ENCODE peak calls at places on chromosomes 16 and 17, in eight cellular contexts. D is PC-9; I is stimulated activated CD4-positive, alpha-beta T cell treated with anti-CD3 and anti-CD28 coated beads, Interleukin-1b, Interleukin-23, amount 100 ng/mL, for 1 hour; Z is ACHN; C is HT1080; N is body of pancreas; Q is stomach; U is IMR-90. G is an unnamed sample.

GRCh38 chr17:55037828-55038227 is 69.3 kb downstream of the STXBP4 start:
- DNase-seq in D (no peak), I (no peak), Z (no peak), C (no peak), N (no peak), Q (no peak), U (no peak), G (no peak)

GRCh38 chr17:47844814-47845453 is 3.9 kb upstream of the SCRN2 start:
- DNase-seq in D (no peak), I (no peak), Z (peak), C (peak), N (no peak), Q (no peak), U (peak), G (no peak)

GRCh38 chr16:27441276-27441675 is 39.3 kb downstream of the IL21R start:
- DNase-seq in D (no peak), I (no peak), Z (no peak), C (no peak), N (no peak), Q (no peak), U (no peak), G (no peak)

GRCh38 chr17:7997186-7997585 is 5.2 kb upstream of the GUCY2D start:
- DNase-seq in D (peak), I (no peak), Z (peak), C (peak), N (peak), Q (peak), U (peak), G (peak)

GRCh38 chr16:50694206-50694605 is 800 bp downstream of the NOD2 start:
- DNase-seq in D (no peak), I (no peak), Z (no peak), C (no peak), N (no peak), Q (no peak), U (no peak), G (no peak)

GRCh38 chr16:1708083-1708767 is 2.2 kb downstream of the MAPK8IP3 start:
- DNase-seq in D (no peak), I (no peak), Z (no peak), C (no peak), N (no peak), Q (no peak), U (no peak), G (no peak)

GRCh38 chr17:34598161-34598776 is 18.9 kb downstream of the TMEM132E start:
- DNase-seq in D (no peak), I (no peak), Z (no peak), C (no peak), N (no peak), Q (no peak), U (no peak), G (no peak)

GRCh38 chr16:58127634-58128033 is 1.5 kb downstream of the CFAP20 start:
- DNase-seq in D (no peak), I (no peak), Z (no peak), C (no peak), N (no peak), Q (no peak), U (no peak), G (no peak)

GRCh38 chr16:4293822-4294457 is 21.1 kb upstream of the TFAP4 start:
- DNase-seq in D (peak), I (no peak), Z (no peak), C (peak), N (peak), Q (peak), U (peak), G (peak)

GRCh38 chr17:17413821-17414220 is 63.0 kb upstream of the MED9 start:
- DNase-seq in D (no peak), I (no peak), Z (no peak), C (no peak), N (no peak), Q (no peak), U (no peak), G (no peak)

GRCh38 chr17:50607522-50607921 is 27.2 kb upstream of the ABCC3 start:
- DNase-seq in D (no peak), I (no peak), Z (no peak), C (no peak), N (no peak), Q (no peak), U (no peak), G (no peak)

GRCh38 chr17:77375917-77376651 is 235.3 kb downstream of the SEC14L1 start:
- DNase-seq in D (no peak), I (no peak), Z (no peak), C (peak), N (no peak), Q (peak), U (peak), G (no peak)

GRCh38 chr17:67474081-67474661 is 97.1 kb downstream of the PITPNC1 start:
- DNase-seq in D (no peak), I (no peak), Z (no peak), C (no peak), N (no peak), Q (no peak), U (peak), G (peak)

GRCh38 chr16:18958621-18959578 is 24.8 kb upstream of the TMC7 start:
- DNase-seq in D (no peak), I (no peak), Z (no peak), C (peak), N (no peak), Q (no peak), U (peak), G (peak)

GRCh38 chr16:56352351-56353053 is 72.8 kb downstream of the AMFR start:
- DNase-seq in D (no peak), I (no peak), Z (no peak), C (no peak), N (no peak), Q (no peak), U (no peak), G (no peak)

GRCh38 chr17:49362723-49363117 is 670 bp upstream of the ZNF652 start:
- DNase-seq in D (no peak), I (no peak), Z (peak), C (no peak), N (peak), Q (no peak), U (no peak), G (no peak)

GRCh38 chr16:58940609-58941008 is 206.5 kb upstream of the GOT2 start:
- DNase-seq in D (no peak), I (no peak), Z (no peak), C (no peak), N (no peak), Q (no peak), U (no peak), G (no peak)